ENCODE peak calls at places on chromosomes 1 and 21, in seven cellular contexts. G is pancreas, Z is testis, R is small intestine, U is Peyer's patch, P is PC-3, D is stomach. O is an unnamed sample.

GRCh38 chr1:19096990-19097389 is 113.1 kb downstream of the UBR4 start:
- DNase-seq in G (no peak), Z (no peak), R (no peak), U (no peak), P (no peak), D (no peak), O (no peak)

GRCh38 chr21:31687108-31687507 is 27.6 kb downstream of the SOD1 start:
- DNase-seq in G (no peak), Z (no peak), R (no peak), U (no peak), P (no peak), D (no peak), O (no peak)

GRCh38 chr1:114122891-114123621 is 30.6 kb downstream of the SYT6 start:
- DNase-seq in G (no peak), Z (no peak), R (no peak), U (no peak), P (peak), D (no peak), O (no peak)

GRCh38 chr1:178168535-178168934 is 74.6 kb downstream of the RASAL2 start:
- DNase-seq in G (no peak), Z (no peak), R (no peak), U (no peak), P (peak), D (no peak), O (no peak)

GRCh38 chr1:78650114-78650513 is 483 bp downstream of the IFI44 start:
- DNase-seq in G (no peak), Z (no peak), R (peak), U (no peak), P (no peak), D (no peak), O (no peak)

GRCh38 chr21:41612674-41613250 is 104.8 kb upstream of the TMPRSS2 start:
- DNase-seq in G (peak), Z (peak), R (no peak), U (no peak), P (peak), D (peak), O (peak)

GRCh38 chr21:45327458-45328197 is 39.9 kb upstream of the POFUT2 start:
- DNase-seq in G (no peak), Z (no peak), R (peak), U (no peak), P (no peak), D (no peak), O (no peak)

GRCh38 chr1:101064697-101065096 is 39.1 kb upstream of the DPH5 start:
- DNase-seq in G (no peak), Z (no peak), R (no peak), U (no peak), P (no peak), D (no peak), O (no peak)

GRCh38 chr21:35232545-35233176 is 183.6 kb upstream of the RUNX1 start:
- DNase-seq in G (no peak), Z (peak), R (no peak), U (no peak), P (peak), D (peak), O (no peak)

GRCh38 chr1:23394664-23395063 is 25.0 kb upstream of the ZNF436 start:
- DNase-seq in G (peak), Z (peak), R (no peak), U (peak), P (no peak), D (peak), O (peak)

GRCh38 chr21:38800924-38801744 is 4.6 kb upstream of the ETS2 start:
- DNase-seq in G (no peak), Z (no peak), R (peak), U (no peak), P (peak), D (no peak), O (no peak)

GRCh38 chr1:57963545-57963944 is 539.7 kb upstream of the DAB1 start:
- DNase-seq in G (no peak), Z (no peak), R (no peak), U (no peak), P (no peak), D (no peak), O (no peak)

GRCh38 chr1:72649211-72649888 is 367.0 kb upstream of the NEGR1 start:
- DNase-seq in G (no peak), Z (no peak), R (no peak), U (no peak), P (no peak), D (no peak), O (no peak)

GRCh38 chr1:173002891-173003582 is 47.7 kb downstream of the TNFSF18 start:
- DNase-seq in G (no peak), Z (no peak), R (no peak), U (no peak), P (peak), D (no peak), O (no peak)

GRCh38 chr1:910881-911721 is 12.6 kb upstream of the SAMD11 start:
- DNase-seq in G (peak), Z (no peak), R (peak), U (no peak), P (peak), D (peak), O (peak)

GRCh38 chr1:41811051-41811795 is 107.5 kb downstream of the HIVEP3 start:
- DNase-seq in G (no peak), Z (no peak), R (no peak), U (no peak), P (peak), D (no peak), O (no peak)

GRCh38 chr1:91997607-91998195 is 32.1 kb upstream of the EPHX4 start:
- DNase-seq in G (peak), Z (peak), R (peak), U (no peak), P (peak), D (no peak), O (peak)

GRCh38 chr1:1136547-1137230 is 20.8 kb upstream of the C1orf159 start:
- DNase-seq in G (no peak), Z (no peak), R (peak), U (peak), P (peak), D (peak), O (peak)

GRCh38 chr1:67894981-67895735 is 61.9 kb upstream of the GNG12 start:
- DNase-seq in G (no peak), Z (no peak), R (no peak), U (no peak), P (no peak), D (no peak), O (no peak)

GRCh38 chr1:84374991-84375838 is 23.1 kb upstream of the DNASE2B start:
- DNase-seq in G (no peak), Z (peak), R (no peak), U (no peak), P (no peak), D (no peak), O (no peak)
- H3K4me3 ChIP-seq in G (no peak), Z (no peak), R (no peak), U (no peak), P (no peak), D (no peak), O (no peak)

DNA sequence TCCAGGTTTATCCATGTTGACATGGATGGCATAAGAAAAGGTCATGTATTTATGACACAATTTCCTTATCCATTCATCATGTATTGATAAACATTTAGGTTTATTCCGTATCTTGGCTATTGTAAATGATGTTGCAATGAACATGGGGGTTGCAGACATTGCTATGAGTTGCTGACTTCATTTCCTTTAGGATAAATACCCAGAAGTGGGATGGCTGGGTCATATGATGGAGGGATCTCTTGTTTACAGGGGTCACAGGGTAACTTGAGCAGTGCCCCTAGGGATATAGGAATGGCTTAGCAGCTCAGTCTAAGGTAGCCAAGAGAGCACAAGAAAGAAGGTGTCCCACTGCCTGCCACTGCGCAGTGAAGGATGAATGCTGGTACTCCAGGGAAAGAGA is 229.6 kb upstream of the COA6 start:
- DNase-seq in G (no peak), Z (no peak), R (no peak), U (no peak), P (no peak), D (no peak), O (no peak)
- H3K4me3 ChIP-seq in G (no peak), Z (no peak), R (no peak), U (no peak), P (no peak), D (no peak), O (no peak)

GRCh38 chr1:54069792-54070548 is 16.6 kb downstream of the TCEANC2 start:
- DNase-seq in G (no peak), Z (no peak), R (peak), U (no peak), P (peak), D (no peak), O (no peak)
- H3K4me3 ChIP-seq in G (no peak), Z (no peak), R (no peak), U (no peak), P (no peak), D (no peak), O (no peak)

GRCh38 chr1:235325854-235326253 is 2.1 kb downstream of the ARID4B start:
- DNase-seq in G (no peak), Z (no peak), R (no peak), U (no peak), P (no peak), D (no peak), O (no peak)
- H3K4me3 ChIP-seq in G (peak), Z (peak), R (no peak), U (no peak), P (peak), D (peak), O (peak)

DNA sequence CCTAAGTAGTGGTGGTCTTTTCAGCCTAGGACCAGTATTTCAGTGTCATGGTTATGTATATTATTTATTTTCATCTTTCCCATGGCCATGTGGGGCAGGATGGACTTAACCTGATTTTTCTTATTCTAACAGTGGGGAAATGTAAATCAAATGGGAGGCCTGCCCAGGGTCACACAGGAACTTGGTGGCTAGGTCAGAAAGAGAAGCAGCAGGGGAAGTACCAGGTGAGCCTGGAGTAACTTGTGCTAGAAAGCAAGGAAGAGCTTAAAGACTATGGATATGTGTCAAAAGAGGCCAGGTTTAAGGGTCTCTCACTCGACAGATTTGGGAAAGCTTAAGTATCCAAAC is 936 bp downstream of the ZFP69B start:
- DNase-seq in G (no peak), Z (no peak), R (no peak), U (no peak), P (no peak), D (no peak), O (no peak)
- H3K4me3 ChIP-seq in G (peak), Z (no peak), R (no peak), U (no peak), P (peak), D (no peak), O (no peak)